ENCODE peak calls at places on chromosome X, in six cellular contexts. I is GM23248, U is PC-3, O is neural progenitor cell, T is HCT116, R is SK-N-SH. S is an unnamed sample.
A peak's percentile ranks its signal among the peaks of the same experiment; 100 is the strongest.

GRCh38 chrX:43663173-43663572 is 7.1 kb downstream of the MAOA start:
- DNase-seq in I (no peak), U (no peak), O (no peak), T (no peak), R (no peak), S (no peak)

GRCh38 chrX:23287191-23287764 is 47.4 kb upstream of the PTCHD1 start:
- DNase-seq in I (no peak), U (no peak), O (no peak), T (no peak), R (no peak), S (no peak)

GRCh38 chrX:109600114-109600710 is 24.8 kb downstream of the KCNE5 start:
- DNase-seq in I (peak; percentile 21), U (no peak), O (peak; percentile 69), T (no peak), R (peak; percentile 10), S (no peak)

GRCh38 chrX:44012484-44013096 is 39.4 kb upstream of the NDP start:
- DNase-seq in I (peak; percentile 90), U (peak; percentile 95), O (no peak), T (peak; percentile 68), R (no peak), S (peak; percentile 50)

GRCh38 chrX:5752831-5753230 is 475.8 kb downstream of the NLGN4X start:
- DNase-seq in I (no peak), U (no peak), O (no peak), T (no peak), R (no peak), S (no peak)

GRCh38 chrX:17564689-17565409 is 172.4 kb upstream of the SCML1 start:
- DNase-seq in I (peak; percentile 60), U (no peak), O (no peak), T (no peak), R (no peak), S (no peak)

GRCh38 chrX:13473666-13474516 is 95.5 kb upstream of the EGFL6 start:
- DNase-seq in I (peak; percentile 49), U (no peak), O (peak; percentile 55), T (no peak), R (no peak), S (peak; percentile 56)

GRCh38 chrX:109839694-109840358 is 106.8 kb upstream of the ACSL4 start:
- DNase-seq in I (peak; percentile 25), U (no peak), O (peak; percentile 52), T (peak; percentile 10), R (no peak), S (no peak)

GRCh38 chrX:53483838-53484420 is 49.8 kb upstream of the HSD17B10 start:
- DNase-seq in I (peak; percentile 76), U (peak; percentile 31), O (no peak), T (no peak), R (no peak), S (no peak)

GRCh38 chrX:133179500-133179899 is 38.7 kb downstream of the TFDP3 start:
- DNase-seq in I (no peak), U (no peak), O (no peak), T (no peak), R (no peak), S (no peak)
- H3K9ac ChIP-seq in I (no peak overlapping the region), U (no peak overlapping the region), O (no peak overlapping the region), T (no peak overlapping the region), R (no peak overlapping the region), S (no peak overlapping the region)

DNA sequence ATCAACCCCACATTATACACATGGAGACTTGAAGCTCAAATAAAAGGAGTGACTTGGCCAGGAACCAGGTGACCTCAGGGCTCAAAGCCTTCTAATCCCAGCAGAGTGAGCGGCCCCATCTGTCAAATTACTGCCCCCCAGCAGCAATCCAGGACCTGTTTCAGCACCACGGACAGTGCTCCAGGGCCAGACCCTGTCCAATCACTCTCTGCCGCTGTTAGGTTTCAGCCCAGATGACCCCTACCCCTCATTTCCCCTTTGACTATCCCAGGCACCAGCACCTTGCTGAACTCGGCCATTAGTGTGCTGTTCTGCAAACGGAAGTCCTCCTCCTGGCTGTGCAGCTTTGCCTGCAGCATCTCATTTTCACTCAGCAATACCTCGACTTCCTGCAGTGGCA is 5.1 kb downstream of the GRIPAP1 start:
- DNase-seq in I (no peak), U (no peak), O (peak; percentile 51), T (no peak), R (no peak), S (no peak)
- TF ChIP-seq EZH2phosphoT487 in I (no peak), U (no peak), O (no peak), T (no peak), R (no peak), S (no peak)

DNA sequence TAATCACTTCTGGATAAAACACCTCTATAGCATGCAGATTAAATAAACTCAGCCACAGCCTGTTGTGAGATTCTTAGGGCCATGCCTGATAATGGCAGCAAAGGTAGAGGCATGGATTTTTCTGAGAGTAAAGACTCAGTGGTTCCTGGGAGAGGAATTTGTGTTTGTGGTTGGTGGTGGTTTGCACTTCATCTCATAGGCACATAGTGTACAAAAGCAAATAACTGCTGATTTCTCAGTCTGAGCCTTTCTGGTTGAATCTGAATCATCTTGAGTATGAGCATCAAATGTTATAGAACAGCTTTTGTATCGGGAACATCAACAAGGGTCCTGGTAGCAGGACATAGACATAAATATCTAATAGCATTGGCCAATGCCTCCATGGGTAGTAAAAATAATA is 274.3 kb downstream of the FRMPD4 start:
- DNase-seq in I (no peak), U (no peak), O (no peak), T (no peak), R (no peak), S (no peak)
- H3K27me3 ChIP-seq in I (no peaks in the 10 kb centered on the region), U (no peaks in the 10 kb centered on the region), O (no peaks in the 10 kb centered on the region), T (no peaks in the 10 kb centered on the region), R (peaks cover 19% of the 10 kb centered on the region), S (no peaks in the 10 kb centered on the region)

DNA sequence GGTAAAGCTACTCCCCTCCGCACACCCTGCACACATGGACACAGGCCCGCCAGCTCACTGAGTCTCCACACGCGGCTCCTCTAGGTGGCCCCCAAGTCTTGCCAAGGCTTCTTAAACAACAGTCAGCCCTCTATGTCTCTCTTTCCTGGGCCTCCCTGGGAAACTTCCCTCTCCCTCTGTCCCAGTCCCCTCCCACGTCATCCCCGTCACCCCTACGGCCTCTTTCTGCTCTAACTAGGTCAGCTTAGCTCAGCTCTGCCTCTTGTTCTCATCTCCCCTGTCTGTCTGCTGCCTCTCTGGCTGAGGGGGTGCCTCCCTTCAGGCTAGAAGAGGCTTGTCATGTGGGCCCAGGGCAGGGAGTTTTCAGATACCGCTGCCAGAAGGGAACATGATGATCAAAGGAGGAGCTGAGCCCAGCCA is 38.8 kb downstream of the SEPTIN6 start:
- DNase-seq in I (peak; percentile 43), U (no peak), O (peak; percentile 65), T (no peak), R (peak; percentile 12), S (no peak)
- H3K9ac ChIP-seq in I (no peak overlapping the region), U (no peak overlapping the region), O (no peak overlapping the region), T (no peak overlapping the region), R (no peak overlapping the region), S (no peak overlapping the region)

DNA sequence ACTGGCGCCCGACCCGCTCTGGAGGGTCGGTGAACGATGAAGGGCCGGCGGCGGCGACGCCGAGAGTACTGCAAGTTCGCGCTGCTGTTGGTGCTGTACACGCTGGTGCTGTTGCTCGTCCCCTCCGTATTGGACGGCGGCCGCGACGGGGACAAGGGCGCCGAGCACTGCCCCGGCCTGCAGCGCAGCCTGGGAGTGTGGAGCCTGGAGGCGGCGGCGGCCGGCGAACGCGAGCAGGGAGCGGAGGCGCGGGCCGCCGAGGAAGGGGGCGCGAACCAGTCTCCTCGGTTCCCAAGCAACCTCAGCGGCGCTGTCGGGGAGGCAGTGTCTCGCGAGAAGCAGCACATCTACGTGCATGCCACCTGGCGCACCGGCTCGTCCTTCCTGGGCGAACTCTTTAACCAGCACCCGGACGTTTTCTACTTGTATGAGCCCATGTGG is 351 bp downstream of the CHST7 start:
- DNase-seq in I (peak; percentile 77), U (peak; percentile 75), O (peak; percentile 72), T (no peak), R (peak; percentile 58), S (peak; percentile 64)
- TF ChIP-seq EZH2phosphoT487 in I (no peak), U (no peak), O (no peak), T (no peak), R (no peak), S (no peak)